ENCODE peak calls at places on chromosomes 7 and 10, in six cellular contexts. H is EL, B is RWPE1, I is left cardiac atrium, Q is ELR, N is ELF-1. U is an unnamed sample.

GRCh38 chr7:151187409-151188251 is 580 bp upstream of the ASB10 start:
- DNase-seq in N (no peak), H (no peak), B (no peak), I (no peak), Q (no peak), U (no peak)

GRCh38 chr10:14774797-14775196 is at the start of gene FAM107B:
- DNase-seq in Q (no peak), I (no peak), N (no peak), B (no peak), H (no peak), U (no peak)

GRCh38 chr10:56258378-56258777 is 102.7 kb downstream of the ZWINT start:
- DNase-seq in H (no peak), B (no peak), Q (no peak), I (no peak), N (no peak), U (no peak)

GRCh38 chr10:11242443-11243386 is 225.0 kb downstream of the CELF2 start:
- DNase-seq in H (peak; percentile 24), B (no peak), N (no peak), Q (no peak), I (peak; percentile 75), U (no peak)

GRCh38 chr7:139078399-139078798 is 31.1 kb downstream of the ZC3HAV1 start:
- DNase-seq in H (peak; percentile 52), I (no peak), B (no peak), Q (peak; percentile 76), N (no peak), U (no peak)

GRCh38 chr7:94330474-94331027 is 64.1 kb upstream of the COL1A2 start:
- DNase-seq in H (no peak), B (no peak), N (peak; percentile 6), I (no peak), Q (no peak), U (no peak)

GRCh38 chr10:121927361-121927840 is 430 bp downstream of the ATE1 start:
- DNase-seq in B (peak; percentile 84), H (peak; percentile 58), Q (peak; percentile 81), N (peak; percentile 69), I (peak; percentile 68), U (peak; percentile 42)

GRCh38 chr10:114304566-114305421 is 65.7 kb downstream of the VWA2 start:
- DNase-seq in B (no peak), I (peak; percentile 53), H (no peak), Q (peak; percentile 50), N (peak; percentile 87), U (no peak)

GRCh38 chr7:22061781-22062180 is 116.1 kb upstream of the CDCA7L start:
- DNase-seq in Q (no peak), I (no peak), H (no peak), B (no peak), N (no peak), U (no peak)

GRCh38 chr7:113945018-113945938 is 26.5 kb upstream of the PPP1R3A start:
- DNase-seq in B (no peak), H (no peak), Q (no peak), N (no peak), I (no peak), U (peak; percentile 73)

GRCh38 chr10:108904163-108904878 is 1019.0 kb downstream of the XPNPEP1 start:
- DNase-seq in I (no peak), H (peak; percentile 21), N (no peak), Q (peak; percentile 48), B (no peak), U (no peak)

GRCh38 chr10:112672706-112673105 is 225.7 kb downstream of the VTI1A start:
- DNase-seq in N (no peak), B (no peak), H (no peak), Q (no peak), I (no peak), U (no peak)

U was measured in dorsolateral prefrontal cortex.